ENCODE peak calls at places on chromosomes 2 and 18, in four cellular contexts. L, V, R and K are unnamed samples.

GRCh38 chr18:63540131-63540530 is 2.0 kb upstream of the SERPINB12 start:
- DNase-seq in L (no peak), R (no peak), V (no peak), K (peak; percentile 26)

GRCh38 chr2:116879646-116880045 is 934.8 kb upstream of the DDX18 start:
- DNase-seq in V (no peak), R (no peak), L (no peak), K (no peak)

GRCh38 chr18:31490838-31491237 is 7.1 kb upstream of the DSG2 start:
- DNase-seq in L (no peak), V (no peak), R (no peak), K (no peak)

GRCh38 chr2:120398961-120399888 is 53.3 kb downstream of the INHBB start:
- DNase-seq in V (no peak), R (no peak), L (no peak), K (peak; percentile 87)

GRCh38 chr2:174397773-174398172 is 2.2 kb downstream of the SCRN3 start:
- DNase-seq in V (no peak), R (no peak), L (no peak), K (no peak)

GRCh38 chr2:145595296-145595695 is 1075.4 kb upstream of the ZEB2 start:
- DNase-seq in V (no peak), R (no peak), L (no peak), K (peak; percentile 23)

GRCh38 chr18:40415224-40415791 is 1539.7 kb upstream of the PIK3C3 start:
- DNase-seq in R (no peak), L (no peak), V (no peak), K (peak; percentile 8)

GRCh38 chr18:76445741-76446232 is 49.3 kb downstream of the ZNF516 start:
- DNase-seq in V (no peak), R (no peak), L (no peak), K (no peak)

GRCh38 chr2:219438453-219438852 is 3.8 kb downstream of the SPEG start:
- DNase-seq in R (no peak), V (no peak), L (no peak), K (no peak)

GRCh38 chr2:112001136-112001764 is 53.8 kb upstream of the TMEM87B start:
- DNase-seq in V (no peak), L (no peak), R (no peak), K (peak; percentile 35)

GRCh38 chr2:55718165-55719008 is 24.7 kb upstream of the PNPT1 start:
- DNase-seq in L (peak; percentile 55), V (peak; percentile 54), R (peak; percentile 60), K (peak; percentile 63)

GRCh38 chr2:216560695-216561370 is 62.2 kb downstream of the RPL37A start:
- DNase-seq in L (no peak), R (no peak), V (no peak), K (no peak)